ENCODE peak calls at places on chromosomes 1 and 21, in ten cellular contexts. Q is body of pancreas, H is uterus, U is upper lobe of left lung, G is sigmoid colon, O is ovary, J is breast epithelium, T is suprapubic skin, R is K562, Z is tibial nerve. I is an unnamed sample. For H3K4me1, the result is how much of the 10 kb centered on the place peaks cover.

GRCh38 chr1:227961651-227962050 is 13.9 kb upstream of the WNT9A start:
- DNase-seq in R (no peak), Q (no peak), U (no peak), Z (no peak), J (no peak), G (peak), H (no peak), T (no peak), O (no peak), I (peak)

GRCh38 chr1:109760581-109761226 is 3.0 kb downstream of the EPS8L3 start:
- DNase-seq in U (peak), O (peak), J (peak), Z (no peak), R (no peak), T (no peak), Q (peak), H (peak), G (no peak), I (peak)

GRCh38 chr1:13781907-13782633 is 82.1 kb downstream of the PRDM2 start:
- DNase-seq in G (no peak), J (no peak), O (peak), U (peak), R (no peak), Z (peak), T (no peak), Q (no peak), H (no peak), I (no peak)

GRCh38 chr1:109979489-109980091 is 5.0 kb upstream of the AHCYL1 start:
- DNase-seq in R (peak), J (no peak), T (no peak), H (no peak), U (peak), Z (no peak), O (no peak), G (no peak), Q (no peak), I (no peak)

GRCh38 chr1:150150511-150151021 is 850 bp downstream of the PLEKHO1 start:
- DNase-seq in R (peak), H (peak), J (no peak), Q (no peak), G (peak), U (peak), Z (no peak), O (peak), T (peak), I (peak)

GRCh38 chr1:114314098-114314497 is 160.4 kb upstream of the SYT6 start:
- DNase-seq in Q (no peak), J (no peak), H (no peak), O (no peak), G (no peak), Z (no peak), T (no peak), U (no peak), R (no peak), I (no peak)

GRCh38 chr1:236143104-236143948 is 987 bp downstream of the GPR137B start:
- DNase-seq in G (no peak), Z (no peak), H (no peak), U (no peak), Q (no peak), O (peak), T (no peak), J (no peak), R (no peak), I (no peak)

GRCh38 chr1:201404722-201405483 is 5.8 kb upstream of the LAD1 start:
- DNase-seq in O (no peak), H (no peak), R (no peak), T (no peak), U (no peak), G (no peak), Z (no peak), Q (no peak), J (no peak), I (peak)

GRCh38 chr1:9784508-9785133 is 39.1 kb downstream of the CLSTN1 start:
- DNase-seq in Z (peak), T (no peak), O (no peak), Q (peak), G (peak), J (peak), U (peak), H (no peak), R (peak), I (no peak)

GRCh38 chr1:55702064-55702463 is 486.9 kb upstream of the USP24 start:
- DNase-seq in U (no peak), J (no peak), R (peak), T (no peak), H (no peak), Q (no peak), O (no peak), Z (no peak), G (no peak), I (no peak)

GRCh38 chr1:197183195-197183748 is 36.8 kb upstream of the ASPM start:
- DNase-seq in U (no peak), T (no peak), Q (no peak), J (no peak), Z (no peak), G (no peak), R (no peak), O (no peak), H (no peak), I (no peak)
- H3K4me1 ChIP-seq in U (under half), T (under half), Q (under half), J (under half), Z (under half), G (under half), R (under half), O (under half), H (under half), I (under half)

DNA sequence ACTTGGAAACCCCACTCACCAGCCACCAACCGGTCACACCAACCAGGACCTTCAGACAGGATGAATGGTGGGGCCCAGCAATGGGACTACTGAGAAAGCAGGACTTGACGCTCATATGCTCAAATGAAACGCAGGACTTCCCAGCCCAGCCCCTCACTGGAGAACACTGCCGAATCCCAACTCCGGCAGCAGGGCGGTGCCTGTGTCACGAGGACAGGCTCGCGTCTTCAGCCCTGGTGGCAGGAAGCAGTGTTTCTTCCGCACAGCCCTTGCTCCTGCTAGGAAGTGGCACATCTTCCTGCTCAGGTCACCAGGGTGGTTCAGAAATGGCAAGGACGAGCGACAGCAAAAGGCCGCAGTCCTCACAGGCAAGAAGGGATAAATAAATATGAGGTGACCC is 38.9 kb downstream of the CD58 start:
- DNase-seq in G (no peak), Z (no peak), R (no peak), H (no peak), J (no peak), T (no peak), O (no peak), U (no peak), Q (no peak), I (no peak)
- TF ChIP-seq POLR2A in G (no peak), Z (no peak), R (no peak), H (no peak), J (no peak), T (no peak), O (no peak), U (no peak), Q (no peak), I (no peak)

DNA sequence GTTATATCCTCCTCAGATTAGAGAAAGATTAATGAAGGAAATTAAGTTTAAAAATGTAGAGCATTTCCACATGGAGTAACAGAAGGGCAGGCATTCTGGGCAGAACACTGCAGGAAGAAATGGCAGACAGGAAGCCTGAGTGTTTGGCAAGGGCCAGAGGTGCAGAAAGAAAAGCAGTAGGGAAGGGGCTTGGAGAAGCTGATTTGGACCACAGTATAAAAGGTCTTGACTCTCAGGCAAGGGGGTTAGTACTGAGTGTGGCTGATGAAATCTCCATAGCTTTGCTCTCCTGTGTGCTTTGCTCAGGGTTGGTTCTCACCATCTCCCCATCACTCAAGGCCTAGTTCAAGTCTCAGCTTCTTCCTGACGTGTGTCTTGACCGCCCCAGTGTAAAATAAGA is 80.2 kb downstream of the SLC45A1 start:
- DNase-seq in Q (no peak), G (no peak), Z (no peak), H (no peak), O (no peak), J (no peak), T (no peak), R (no peak), U (no peak), I (no peak)
- H3K27ac ChIP-seq in Q (no peak), G (peak), Z (peak), H (peak), O (no peak), J (peak), T (peak), R (no peak), U (no peak), I (peak)

GRCh38 chr1:91057784-91058183 is 35.9 kb upstream of the ZNF644 start:
- DNase-seq in O (no peak), Z (no peak), T (no peak), Q (no peak), J (no peak), H (no peak), U (no peak), G (no peak), R (no peak), I (no peak)
- H3K4me1 ChIP-seq in O (under half), Z (under half), T (under half), Q (under half), J (under half), H (under half), U (under half), G (under half), R (under half), I (under half)

DNA sequence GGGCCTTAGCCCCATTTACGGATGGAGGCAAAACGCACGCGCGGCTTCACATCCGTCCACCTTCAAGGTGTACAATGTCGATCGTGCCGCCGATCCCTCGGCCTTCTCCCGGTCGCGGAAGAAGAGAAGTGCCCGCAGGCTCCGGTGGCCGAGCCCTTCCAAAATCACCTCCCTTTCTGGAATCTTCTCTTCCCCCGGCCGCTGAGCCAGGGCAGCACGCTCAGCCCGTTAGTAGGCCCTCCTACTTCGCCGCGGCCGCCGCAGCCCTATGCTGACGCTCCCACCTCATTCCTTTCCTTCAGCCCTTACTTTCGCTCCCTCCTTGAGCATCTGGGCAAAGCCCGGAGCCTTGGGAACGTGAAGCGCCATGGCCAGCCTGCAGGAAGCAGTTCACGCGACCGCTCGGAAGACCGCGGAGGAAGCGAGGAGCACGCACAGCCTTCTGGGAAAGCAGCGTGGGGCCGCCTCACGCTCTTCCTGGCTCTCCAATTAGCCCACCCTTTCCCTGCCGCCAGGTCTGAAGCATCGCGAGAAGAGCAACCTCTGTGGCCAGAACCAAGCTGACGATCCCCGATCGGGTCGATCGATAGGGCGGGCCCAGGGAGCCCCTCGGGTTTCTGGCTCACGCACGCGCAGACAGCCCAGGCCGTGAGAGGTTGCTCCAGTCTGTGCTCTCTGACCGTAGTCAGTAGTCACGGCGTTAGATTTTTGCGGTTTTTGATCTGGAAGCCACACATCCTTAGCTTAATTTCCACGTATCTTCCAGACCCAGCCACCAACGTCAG is at the start of gene CCT8:
- DNase-seq in Q (peak), R (peak), J (peak), H (peak), G (peak), Z (peak), T (peak), O (peak), U (peak), I (peak)
- TF ChIP-seq POLR2A in Q (peak), R (peak), J (peak), H (peak), G (peak), Z (peak), T (peak), O (peak), U (peak), I (peak)

DNA sequence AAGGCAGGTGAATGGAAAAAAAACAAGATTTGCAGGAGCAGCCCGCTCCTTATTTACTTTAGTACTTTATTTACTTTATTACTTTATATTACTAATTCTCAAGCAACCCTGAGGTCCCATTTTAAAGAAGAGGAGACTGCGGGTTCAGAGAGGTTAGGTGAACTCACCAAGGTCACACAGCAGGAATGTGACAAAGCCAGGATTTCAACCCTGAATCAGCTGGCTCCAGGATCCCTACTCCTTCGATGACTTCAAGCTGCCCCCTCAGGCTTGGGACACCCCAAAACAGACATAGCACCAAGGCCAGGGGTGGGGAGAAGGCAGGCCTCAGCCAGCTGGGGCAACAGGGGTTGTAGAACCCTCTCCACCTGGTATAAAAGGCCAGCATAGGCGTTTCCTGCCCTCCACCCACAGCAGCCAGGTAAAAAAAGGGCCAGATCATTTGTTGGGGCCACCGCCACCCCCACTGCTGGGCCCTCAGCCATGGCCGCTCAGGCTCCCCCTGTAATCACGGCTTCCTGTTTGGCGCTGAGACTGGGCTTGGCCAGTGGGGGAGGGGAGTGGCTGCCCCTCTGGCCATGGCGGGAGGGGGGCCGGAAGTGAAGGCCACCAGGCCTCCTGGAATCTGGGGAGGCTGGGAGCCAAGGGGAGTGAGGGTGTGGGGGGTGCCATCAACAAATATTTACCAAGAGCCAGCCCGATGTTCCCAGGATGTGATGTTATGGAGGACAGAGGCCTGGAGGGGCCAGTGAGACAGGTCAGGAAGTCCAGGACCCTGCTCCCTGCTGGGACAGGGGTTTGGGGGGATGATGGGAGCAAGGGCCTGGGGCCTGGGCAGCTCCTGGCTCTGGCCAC is 6.5 kb downstream of the SDC3 start:
- DNase-seq in H (peak), J (peak), R (no peak), U (no peak), Q (peak), Z (no peak), O (peak), T (no peak), G (peak), I (no peak)
- H3K27ac ChIP-seq in H (peak), J (peak), R (peak), U (peak), Q (peak), Z (peak), O (no peak), T (no peak), G (peak), I (peak)

GRCh38 chr1:30764939-30765582 is 7.5 kb upstream of the LAPTM5 start:
- DNase-seq in U (no peak), Q (no peak), O (no peak), J (no peak), H (no peak), G (no peak), R (no peak), Z (no peak), T (no peak), I (no peak)
- H3K4me1 ChIP-seq in U (under half), Q (under half), O (under half), J (under half), H (under half), G (half or more), R (half or more), Z (under half), T (under half), I (under half)

DNA sequence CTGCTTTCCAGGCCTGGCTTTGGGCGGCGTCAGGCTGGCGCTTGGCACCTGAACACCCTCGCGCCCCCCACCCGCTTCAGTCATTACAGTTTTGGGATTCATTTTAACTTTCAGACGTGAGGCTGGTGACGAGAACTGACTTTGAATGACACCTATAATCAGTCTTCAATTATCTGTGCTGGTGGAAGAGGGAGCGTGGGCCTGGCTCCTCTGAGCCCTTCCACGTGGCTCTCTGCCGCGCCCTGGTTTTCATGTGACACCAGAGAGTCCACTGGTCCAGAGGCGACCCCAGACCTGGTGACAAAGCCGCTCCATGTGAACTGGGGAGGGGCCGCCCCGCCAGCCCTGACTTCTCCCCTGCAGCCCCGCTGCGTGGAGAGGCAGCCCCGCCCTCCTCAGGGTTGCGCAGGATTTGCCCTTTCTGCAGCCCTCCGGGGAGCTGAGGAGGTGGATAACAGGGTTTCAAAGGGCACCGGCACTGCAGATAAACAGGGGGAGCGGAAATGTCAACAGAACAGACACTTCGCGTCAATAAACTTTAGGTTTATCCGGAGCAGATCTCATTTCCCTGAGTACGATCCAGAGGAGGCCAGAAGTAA is 56.3 kb downstream of the AJAP1 start:
- DNase-seq in R (no peak), G (no peak), H (no peak), U (no peak), Q (no peak), Z (no peak), J (no peak), O (no peak), T (no peak), I (no peak)
- TF ChIP-seq POLR2A in R (no peak), G (no peak), H (no peak), U (no peak), Q (no peak), Z (no peak), J (no peak), O (no peak), T (no peak), I (no peak)